ENCODE peak calls at places on chromosome 9, in eight cellular contexts. Z is T-helper 9 cell; N is NCI-H510A treated with DMSO at 0.1 percent for 48 hours; P is activated T-helper 9 cell treated with anti-CD3 and anti-CD28 coated beads, Interleukin-2, amount 50 U/mL, for 16 hours; E is lower lobe of right lung; C is fibroblast of pulmonary artery; T is transverse colon; L is GM10248. M is an unnamed sample.

GRCh38 chr9:107855164-107855563 is 365.6 kb upstream of the KLF4 start:
- DNase-seq in T (no peak), L (no peak), N (no peak), E (no peak), C (no peak), P (no peak), Z (no peak), M (no peak)

GRCh38 chr9:127121628-127122175 is 733 bp downstream of the ANGPTL2 start:
- DNase-seq in E (no peak), T (no peak), N (no peak), L (no peak), P (no peak), C (peak; percentile 42), Z (no peak), M (no peak)

GRCh38 chr9:110526426-110526825 is 53.1 kb downstream of the SVEP1 start:
- DNase-seq in E (no peak), T (no peak), N (no peak), Z (no peak), C (peak; percentile 85), L (no peak), P (no peak), M (no peak)

GRCh38 chr9:21801683-21802417 is 586 bp upstream of the MTAP start:
- DNase-seq in T (peak; percentile 74), Z (peak; percentile 14), P (peak; percentile 7), N (no peak), E (peak; percentile 85), C (peak; percentile 88), L (peak; percentile 34), M (no peak)

GRCh38 chr9:16515879-16516289 is 354.6 kb downstream of the BNC2 start:
- DNase-seq in N (no peak), E (no peak), L (no peak), C (peak; percentile 86), P (no peak), Z (no peak), T (no peak), M (peak; percentile 12)

GRCh38 chr9:38091310-38092199 is 22.5 kb upstream of the SHB start:
- DNase-seq in T (no peak), P (no peak), N (no peak), L (peak; percentile 64), E (no peak), C (no peak), Z (no peak), M (no peak)

GRCh38 chr9:85978496-85978895 is 37.5 kb downstream of the NAA35 start:
- DNase-seq in L (no peak), Z (no peak), E (no peak), P (no peak), N (no peak), T (no peak), C (peak; percentile 18), M (no peak)

GRCh38 chr9:130555061-130555460 is 24.3 kb upstream of the FUBP3 start:
- DNase-seq in L (no peak), T (no peak), C (no peak), Z (no peak), N (no peak), E (no peak), P (no peak), M (no peak)

GRCh38 chr9:96158909-96159575 is 142.9 kb downstream of the HSD17B3 start:
- DNase-seq in Z (no peak), C (no peak), T (no peak), L (no peak), P (no peak), N (no peak), E (no peak), M (no peak)

GRCh38 chr9:126672634-126673284 is 59.0 kb downstream of the LMX1B start:
- DNase-seq in E (no peak), Z (no peak), N (no peak), T (no peak), P (no peak), L (no peak), C (no peak), M (no peak)

GRCh38 chr9:114017741-114018715 is 60.1 kb downstream of the AMBP start:
- DNase-seq in C (no peak), L (no peak), N (no peak), Z (no peak), E (no peak), P (no peak), T (no peak), M (no peak)

GRCh38 chr9:21455320-21455719 is 15.1 kb downstream of the IFNA1 start:
- DNase-seq in N (no peak), P (no peak), Z (no peak), E (no peak), C (peak; percentile 63), L (peak; percentile 41), T (peak; percentile 16), M (peak; percentile 19)

GRCh38 chr9:76537150-76537646 is 78.2 kb downstream of the GCNT1 start:
- DNase-seq in E (no peak), P (no peak), T (peak; percentile 15), L (no peak), Z (no peak), C (peak; percentile 6), N (no peak), M (no peak)

GRCh38 chr9:125649826-125650225 is 57.2 kb downstream of the MAPKAP1 start:
- DNase-seq in P (no peak), T (no peak), E (no peak), C (no peak), L (no peak), Z (no peak), N (no peak), M (no peak)

GRCh38 chr9:127509261-127509954 is 58.1 kb downstream of the LRSAM1 start:
- DNase-seq in N (no peak), E (no peak), C (no peak), L (no peak), Z (no peak), T (no peak), P (no peak), M (no peak)

GRCh38 chr9:3124006-3124405 is 280.1 kb upstream of the PUM3 start:
- DNase-seq in P (no peak), N (peak; percentile 18), T (no peak), C (no peak), Z (no peak), E (no peak), L (no peak), M (no peak)

GRCh38 chr9:125521462-125522327 is 185.3 kb downstream of the MAPKAP1 start:
- DNase-seq in C (peak; percentile 93), L (peak; percentile 19), Z (no peak), N (no peak), T (no peak), P (no peak), E (no peak), M (peak; percentile 63)

GRCh38 chr9:86741311-86742215 is 205.7 kb downstream of the GAS1 start:
- DNase-seq in T (no peak), C (peak; percentile 54), N (no peak), L (no peak), E (no peak), P (no peak), Z (no peak), M (peak; percentile 50)

GRCh38 chr9:87276851-87277251 is 220.8 kb upstream of the DAPK1 start:
- DNase-seq in P (no peak), Z (no peak), C (peak; percentile 35), L (no peak), E (no peak), T (no peak), N (no peak), M (no peak)

GRCh38 chr9:68726489-68726888 is 21.4 kb downstream of the PIP5K1B start:
- DNase-seq in N (no peak), Z (no peak), P (no peak), C (no peak), E (no peak), L (no peak), T (no peak), M (no peak)

GRCh38 chr9:6759114-6759977 is 1.6 kb downstream of the KDM4C start:
- DNase-seq in Z (peak; percentile 13), N (peak; percentile 55), P (peak; percentile 16), L (peak; percentile 63), T (peak; percentile 29), C (peak; percentile 83), E (no peak), M (peak; percentile 69)

GRCh38 chr9:120688758-120689157 is 25.5 kb downstream of the MEGF9 start:
- DNase-seq in E (no peak), L (no peak), C (no peak), Z (no peak), N (no peak), P (no peak), T (no peak), M (no peak)

GRCh38 chr9:130144703-130145102 is 27.5 kb upstream of the NCS1 start:
- DNase-seq in T (no peak), C (no peak), L (no peak), P (no peak), Z (no peak), N (peak; percentile 29), E (no peak), M (no peak)

GRCh38 chr9:37410969-37411785 is 11.3 kb upstream of the GRHPR start:
- DNase-seq in E (no peak), L (peak; percentile 72), T (no peak), P (no peak), Z (no peak), N (no peak), C (no peak), M (no peak)

GRCh38 chr9:70639853-70640814 is 225.7 kb upstream of the KLF9 start:
- DNase-seq in P (no peak), Z (no peak), C (peak; percentile 83), E (no peak), L (no peak), T (no peak), N (peak; percentile 63), M (peak; percentile 15)

GRCh38 chr9:27538668-27539067 is 9.1 kb upstream of the MOB3B start:
- DNase-seq in N (no peak), Z (no peak), C (no peak), P (no peak), L (no peak), T (no peak), E (no peak), M (peak; percentile 26)

GRCh38 chr9:96565684-96566360 is 53.8 kb downstream of the CDC14B start:
- DNase-seq in T (peak; percentile 13), C (no peak), L (no peak), Z (no peak), P (no peak), E (no peak), N (no peak), M (no peak)

GRCh38 chr9:34124923-34125322 is 1.6 kb downstream of the DCAF12 start:
- DNase-seq in T (no peak), E (no peak), Z (no peak), P (no peak), N (no peak), C (peak; percentile 11), L (no peak), M (no peak)

GRCh38 chr9:93071464-93071863 is 13.0 kb downstream of the SUSD3 start:
- DNase-seq in Z (no peak), E (no peak), L (no peak), C (peak; percentile 45), P (no peak), T (no peak), N (no peak), M (peak; percentile 7)

GRCh38 chr9:126516936-126517750 is 96.6 kb upstream of the LMX1B start:
- DNase-seq in E (peak; percentile 80), Z (peak; percentile 22), N (peak; percentile 30), L (peak; percentile 57), P (peak; percentile 19), T (no peak), C (peak; percentile 78), M (no peak)

GRCh38 chr9:136108648-136109266 is 9.9 kb downstream of the TMEM250 start:
- DNase-seq in N (no peak), L (no peak), E (no peak), T (no peak), C (no peak), Z (no peak), P (no peak), M (no peak)

GRCh38 chr9:129868571-129869486 is 33.6 kb downstream of the USP20 start:
- DNase-seq in P (peak; percentile 84), C (no peak), E (no peak), L (no peak), T (peak; percentile 68), Z (peak; percentile 87), N (no peak), M (no peak)

GRCh38 chr9:78595200-78595945 is 298.4 kb downstream of the PSAT1 start:
- DNase-seq in C (no peak), E (no peak), L (no peak), Z (no peak), T (no peak), N (no peak), P (no peak), M (no peak)

GRCh38 chr9:132141948-132142594 is 19.8 kb upstream of the NTNG2 start:
- DNase-seq in T (no peak), C (no peak), L (no peak), N (peak; percentile 33), P (no peak), E (no peak), Z (no peak), M (no peak)

M was measured in Caki2.